ENCODE peak calls at places on chromosome 3, in five cellular contexts. One of them, this sample, is unnamed.

GRCh38 chr3:39102504-39103323 is 4.7 kb downstream of the GORASP1 start:
- DNase-seq in tibial nerve: no peak
- DNase-seq in NB4: no peak
- DNase-seq in A549: no peak
- DNase-seq in uterus: no peak
- DNase-seq in this sample: no peak

GRCh38 chr3:84318273-84318809 is 640.4 kb upstream of the CADM2 start:
- DNase-seq in uterus: no peak
- DNase-seq in NB4: no peak
- DNase-seq in A549: peak; percentile 1
- DNase-seq in tibial nerve: no peak
- DNase-seq in this sample: no peak

GRCh38 chr3:127791221-127791913 is 30.9 kb downstream of the MGLL start:
- DNase-seq in NB4: peak; percentile 38
- DNase-seq in A549: peak; percentile 59
- DNase-seq in tibial nerve: peak; percentile 12
- DNase-seq in uterus: no peak
- DNase-seq in this sample: peak; percentile 66

GRCh38 chr3:36540898-36541518 is 160.7 kb downstream of the STAC start:
- DNase-seq in NB4: peak; percentile 26
- DNase-seq in uterus: no peak
- DNase-seq in tibial nerve: no peak
- DNase-seq in A549: peak; percentile 35
- DNase-seq in this sample: no peak

GRCh38 chr3:123633530-123633929 is 48.7 kb upstream of the HACD2 start:
- DNase-seq in tibial nerve: no peak
- DNase-seq in A549: no peak
- DNase-seq in NB4: no peak
- DNase-seq in uterus: no peak
- DNase-seq in this sample: no peak

GRCh38 chr3:122533931-122534334 is 19.2 kb upstream of the KPNA1 start:
- DNase-seq in uterus: no peak
- DNase-seq in tibial nerve: no peak
- DNase-seq in A549: peak; percentile 58
- DNase-seq in NB4: peak; percentile 89
- DNase-seq in this sample: peak; percentile 53

GRCh38 chr3:193559100-193559499 is 4.4 kb upstream of the ATP13A4 start:
- DNase-seq in uterus: no peak
- DNase-seq in NB4: no peak
- DNase-seq in A549: no peak
- DNase-seq in tibial nerve: no peak
- DNase-seq in this sample: no peak

GRCh38 chr3:117150628-117151027 is 441.0 kb downstream of the TUSC7 start:
- DNase-seq in uterus: no peak
- DNase-seq in tibial nerve: no peak
- DNase-seq in NB4: no peak
- DNase-seq in A549: peak; percentile 14
- DNase-seq in this sample: no peak

GRCh38 chr3:138381413-138381901 is 33.1 kb downstream of the MRAS start:
- DNase-seq in tibial nerve: peak; percentile 61
- DNase-seq in A549: no peak
- DNase-seq in NB4: no peak
- DNase-seq in uterus: peak; percentile 46
- DNase-seq in this sample: no peak

GRCh38 chr3:53754325-53754724 is 91.9 kb downstream of the CHDH start:
- DNase-seq in A549: no peak
- DNase-seq in NB4: no peak
- DNase-seq in tibial nerve: no peak
- DNase-seq in uterus: no peak
- DNase-seq in this sample: no peak

GRCh38 chr3:134652886-134653630 is 2.2 kb upstream of the KY start:
- DNase-seq in tibial nerve: no peak
- DNase-seq in NB4: no peak
- DNase-seq in A549: no peak
- DNase-seq in uterus: no peak
- DNase-seq in this sample: no peak

GRCh38 chr3:134008630-134009156 is 21.0 kb downstream of the SLCO2A1 start:
- DNase-seq in A549: peak; percentile 25
- DNase-seq in NB4: no peak
- DNase-seq in uterus: no peak
- DNase-seq in tibial nerve: no peak
- DNase-seq in this sample: no peak

GRCh38 chr3:74651239-74651638 is 36.8 kb upstream of the CNTN3 start:
- DNase-seq in tibial nerve: no peak
- DNase-seq in A549: no peak
- DNase-seq in NB4: no peak
- DNase-seq in uterus: no peak
- DNase-seq in this sample: no peak

GRCh38 chr3:121730940-121731687 is 18.4 kb downstream of the GOLGB1 start:
- DNase-seq in NB4: no peak
- DNase-seq in A549: no peak
- DNase-seq in uterus: no peak
- DNase-seq in tibial nerve: no peak
- DNase-seq in this sample: no peak

GRCh38 chr3:194279106-194279505 is 72.0 kb downstream of the CPN2 start:
- DNase-seq in tibial nerve: no peak
- DNase-seq in A549: no peak
- DNase-seq in NB4: no peak
- DNase-seq in uterus: peak; percentile 8
- DNase-seq in this sample: no peak

GRCh38 chr3:280691-281090 is 84.1 kb downstream of the CHL1 start:
- DNase-seq in uterus: no peak
- DNase-seq in NB4: no peak
- DNase-seq in A549: no peak
- DNase-seq in tibial nerve: no peak
- DNase-seq in this sample: no peak

GRCh38 chr3:27880969-27881892 is 159.1 kb upstream of the EOMES start:
- DNase-seq in NB4: peak; percentile 11
- DNase-seq in A549: no peak
- DNase-seq in uterus: no peak
- DNase-seq in tibial nerve: no peak
- DNase-seq in this sample: no peak

GRCh38 chr3:1987983-1988382 is 110.7 kb upstream of the CNTN4 start:
- DNase-seq in NB4: peak; percentile 6
- DNase-seq in tibial nerve: no peak
- DNase-seq in A549: peak; percentile 4
- DNase-seq in uterus: no peak
- DNase-seq in this sample: no peak

GRCh38 chr3:36677331-36678007 is 86.9 kb downstream of the DCLK3 start:
- DNase-seq in NB4: peak; percentile 4
- DNase-seq in tibial nerve: no peak
- DNase-seq in A549: peak; percentile 51
- DNase-seq in uterus: no peak
- DNase-seq in this sample: no peak

GRCh38 chr3:107861904-107862303 is 228.9 kb downstream of the CD47 start:
- DNase-seq in uterus: no peak
- DNase-seq in A549: no peak
- DNase-seq in tibial nerve: no peak
- DNase-seq in NB4: no peak
- DNase-seq in this sample: no peak

GRCh38 chr3:50525191-50525590 is 21.8 kb upstream of the CACNA2D2 start:
- DNase-seq in NB4: no peak
- DNase-seq in uterus: no peak
- DNase-seq in tibial nerve: no peak
- DNase-seq in A549: no peak
- DNase-seq in this sample: no peak

DNA sequence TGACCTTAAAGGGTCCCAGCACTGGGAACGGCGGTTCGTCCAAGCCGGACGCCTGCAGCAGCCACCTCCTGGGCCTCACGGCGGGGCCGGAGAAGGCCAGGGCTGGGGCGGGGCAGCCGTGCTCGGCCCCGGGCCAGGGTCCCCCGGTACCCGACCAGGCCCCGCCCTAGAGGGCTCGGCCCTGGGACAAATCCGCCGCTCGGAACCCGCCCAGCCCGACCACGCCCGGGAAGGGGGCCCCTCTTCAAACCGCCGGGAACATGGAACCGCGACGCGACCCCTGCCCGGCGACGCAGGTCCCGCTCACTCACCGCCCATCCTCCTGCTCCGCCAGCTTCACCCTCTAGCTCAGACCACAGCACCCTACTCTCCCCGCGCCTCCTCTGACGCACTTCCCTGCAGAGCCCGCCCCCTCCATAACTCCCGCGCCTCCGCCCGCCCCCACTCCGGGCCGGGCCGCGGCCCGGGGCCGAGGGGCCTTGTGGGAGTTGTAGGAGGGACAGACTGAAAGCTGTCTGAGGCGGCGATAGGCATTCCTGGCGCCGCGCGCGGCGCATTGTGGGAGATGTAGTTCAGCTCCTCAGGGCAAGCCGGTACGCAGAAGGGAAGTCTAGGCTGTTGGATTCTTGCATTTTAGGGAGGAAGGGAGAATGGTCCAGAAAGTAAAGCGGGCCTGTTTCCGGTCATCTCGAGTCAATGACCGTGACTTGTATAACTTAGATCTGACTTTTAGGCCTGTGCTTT is at the start of gene CLDND1:
- DNase-seq in tibial nerve: peak; percentile 94
- DNase-seq in NB4: peak; percentile 96
- DNase-seq in A549: peak; percentile 95
- DNase-seq in uterus: peak; percentile 97
- DNase-seq in this sample: peak; percentile 82
- TF ChIP-seq POLR2A in tibial nerve: peak; percentile 83
- TF ChIP-seq POLR2A in NB4: peak; percentile 65
- TF ChIP-seq POLR2A in A549: peak; percentile 83
- TF ChIP-seq POLR2A in uterus: peak; percentile 79
- TF ChIP-seq POLR2A in this sample: peak; percentile 97

DNA sequence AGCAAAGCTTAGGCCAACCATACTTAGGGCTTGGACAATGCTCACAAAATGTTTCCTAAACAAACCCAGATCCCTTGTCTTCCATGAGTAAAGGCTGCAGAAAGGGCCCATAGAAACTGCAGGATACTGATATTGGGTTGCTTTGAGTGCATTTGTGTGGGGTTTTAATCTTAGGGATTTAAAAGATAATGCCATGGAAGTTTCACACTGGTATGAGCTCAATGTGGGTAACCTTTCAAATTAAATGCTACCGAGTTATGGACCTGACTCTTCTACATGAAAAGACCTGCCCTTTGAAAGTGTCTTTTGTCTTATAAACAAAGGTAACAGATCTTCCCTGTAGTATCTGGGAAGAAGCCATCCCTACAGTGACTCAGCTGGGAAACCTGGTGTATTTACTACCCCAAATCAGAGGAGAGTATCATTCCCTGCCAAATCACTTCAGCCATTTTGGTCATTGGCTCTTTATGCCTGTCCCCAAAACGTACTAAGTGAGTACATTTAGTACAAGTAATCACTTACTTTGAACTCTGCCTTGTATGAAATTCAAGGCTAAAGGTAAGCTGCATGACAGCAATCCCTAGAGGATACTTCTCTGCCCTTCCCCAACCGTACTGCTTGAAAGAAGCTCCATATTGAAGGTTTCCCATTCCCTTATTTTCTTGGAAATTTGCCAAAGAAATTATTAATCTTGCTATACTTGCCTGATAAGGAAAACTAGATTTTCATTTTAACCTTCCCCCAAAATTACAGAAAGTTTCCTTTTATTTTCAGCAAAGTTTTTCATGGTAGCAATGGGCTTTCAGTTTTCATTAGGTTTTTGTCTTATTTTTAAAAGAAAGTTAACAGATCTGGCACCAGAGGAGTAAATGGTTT is 7.2 kb downstream of the TM4SF1 start:
- DNase-seq in NB4: no peak
- DNase-seq in uterus: no peak
- DNase-seq in tibial nerve: no peak
- DNase-seq in A549: peak; percentile 58
- DNase-seq in this sample: no peak
- TF ChIP-seq POLR2A in NB4: no peak
- TF ChIP-seq POLR2A in uterus: no peak
- TF ChIP-seq POLR2A in tibial nerve: no peak
- TF ChIP-seq POLR2A in A549: no peak
- TF ChIP-seq POLR2A in this sample: no peak

GRCh38 chr3:179562467-179563297 is at the start of gene ACTL6A:
- DNase-seq in uterus: peak; percentile 100
- DNase-seq in NB4: peak; percentile 99
- DNase-seq in tibial nerve: peak; percentile 99
- DNase-seq in A549: peak; percentile 98
- DNase-seq in this sample: peak; percentile 93
- TF ChIP-seq POLR2A in uterus: peak; percentile 63
- TF ChIP-seq POLR2A in NB4: peak; percentile 86
- TF ChIP-seq POLR2A in tibial nerve: peak; percentile 29
- TF ChIP-seq POLR2A in A549: peak; percentile 80
- TF ChIP-seq POLR2A in this sample: peak; percentile 88

GRCh38 chr3:100319951-100320350 is 14.6 kb upstream of the NIT2 start:
- DNase-seq in A549: no peak
- DNase-seq in NB4: no peak
- DNase-seq in uterus: no peak
- DNase-seq in tibial nerve: no peak
- DNase-seq in this sample: no peak
- TF ChIP-seq POLR2A in A549: no peak
- TF ChIP-seq POLR2A in NB4: no peak
- TF ChIP-seq POLR2A in uterus: no peak
- TF ChIP-seq POLR2A in tibial nerve: no peak
- TF ChIP-seq POLR2A in this sample: no peak